ENCODE peak calls at places on chromosomes 3 and 15, in eight cellular contexts. C, Z, P, L, G, I, A and F are unnamed samples.

GRCh38 chr3:11720220-11721113 is 76.8 kb upstream of the VGLL4 start:
- DNase-seq in L (peak), C (peak), A (peak), P (peak), G (peak), Z (peak), I (peak), F (peak)

GRCh38 chr15:100339999-100340398 is 1.8 kb downstream of the ADAMTS17 start:
- DNase-seq in Z (no peak), G (no peak), A (no peak), I (no peak), L (no peak), P (no peak), C (peak), F (no peak)

GRCh38 chr15:69931159-69931558 is 166.6 kb downstream of the TLE3 start:
- DNase-seq in A (no peak), P (no peak), I (no peak), G (no peak), L (no peak), Z (peak), C (peak), F (no peak)

GRCh38 chr3:195102609-195103467 is 168.1 kb downstream of the XXYLT1 start:
- DNase-seq in G (no peak), P (no peak), A (no peak), L (no peak), Z (peak), I (no peak), C (no peak), F (no peak)

GRCh38 chr15:77721963-77722362 is 89.3 kb upstream of the LINGO1 start:
- DNase-seq in A (no peak), G (no peak), C (no peak), Z (no peak), P (no peak), I (no peak), L (no peak), F (no peak)

GRCh38 chr3:190120161-190121060 is at the start of gene P3H2:
- DNase-seq in L (no peak), I (peak), Z (peak), P (peak), C (peak), A (peak), G (peak), F (no peak)

GRCh38 chr15:65303687-65304392 is 637 bp upstream of the RNU5B-1 start:
- DNase-seq in A (peak), C (no peak), I (peak), L (no peak), G (peak), P (peak), Z (peak), F (peak)

GRCh38 chr3:51796859-51797258 is 17.8 kb upstream of the IQCF6 start:
- DNase-seq in P (no peak), C (no peak), A (no peak), I (no peak), L (no peak), Z (no peak), G (no peak), F (no peak)

GRCh38 chr3:30286007-30286669 is 320.3 kb upstream of the TGFBR2 start:
- DNase-seq in L (no peak), A (peak), G (peak), Z (peak), C (peak), I (peak), P (peak), F (no peak)

GRCh38 chr3:122520861-122521260 is 6.1 kb upstream of the KPNA1 start:
- DNase-seq in L (no peak), P (no peak), C (no peak), I (no peak), G (no peak), Z (no peak), A (no peak), F (no peak)

GRCh38 chr3:191345334-191345733 is 15.0 kb upstream of the UTS2B start:
- DNase-seq in L (no peak), A (no peak), I (no peak), G (no peak), C (no peak), Z (no peak), P (no peak), F (no peak)

GRCh38 chr15:78147566-78147965 is 1.6 kb upstream of the IDH3A start:
- DNase-seq in I (no peak), G (no peak), L (no peak), P (no peak), Z (peak), C (no peak), A (peak), F (no peak)

GRCh38 chr3:127790580-127791183 is 31.6 kb downstream of the MGLL start:
- DNase-seq in C (peak), I (no peak), A (no peak), G (no peak), P (no peak), Z (no peak), L (no peak), F (no peak)

GRCh38 chr15:70066422-70066821 is 31.3 kb downstream of the TLE3 start:
- DNase-seq in Z (no peak), P (no peak), C (no peak), G (no peak), I (no peak), L (no peak), A (no peak), F (no peak)

GRCh38 chr3:178078933-178079332 is 457.3 kb upstream of the KCNMB2 start:
- DNase-seq in P (no peak), L (no peak), C (no peak), G (no peak), I (no peak), Z (peak), A (no peak), F (no peak)

GRCh38 chr15:46304320-46304719 is 669.5 kb downstream of the SQOR start:
- DNase-seq in P (no peak), Z (no peak), A (no peak), G (peak), L (no peak), C (no peak), I (peak), F (no peak)
- TF ChIP-seq CTCF in P (no peak), Z (no peak), A (no peak), G (peak), L (no peak), C (no peak), I (peak), F (no peak)

DNA sequence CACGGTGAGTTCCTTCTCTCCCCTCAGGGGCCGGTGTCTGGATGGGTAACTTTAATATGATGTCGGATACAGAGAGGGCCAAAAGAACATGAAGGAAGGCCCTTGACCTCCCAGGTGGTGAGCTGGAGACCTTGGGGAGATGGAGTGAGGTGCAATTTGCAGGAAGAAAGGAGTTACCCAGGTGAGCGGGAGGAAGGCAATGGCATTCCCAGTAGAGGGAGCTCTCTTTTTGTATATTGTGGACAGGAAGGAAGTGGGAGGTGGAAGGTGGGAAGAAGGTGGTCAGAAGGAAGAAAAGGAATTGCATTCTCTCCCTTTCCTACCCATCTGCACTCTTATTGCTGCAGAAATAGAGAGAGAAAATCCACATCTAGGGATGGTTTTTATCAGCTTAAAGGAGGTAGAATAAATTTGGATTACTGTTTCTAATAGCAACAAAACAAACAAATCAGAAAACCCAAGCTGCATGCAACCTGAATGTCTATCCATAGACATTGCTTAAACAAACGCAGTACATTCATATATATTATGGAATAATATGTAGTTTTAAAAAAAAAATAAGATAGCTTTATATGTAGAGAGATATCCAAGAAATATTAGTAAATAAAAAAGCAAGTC is 169.0 kb upstream of the TSC22D2 start:
- DNase-seq in I (peak), C (no peak), G (no peak), A (no peak), L (no peak), Z (no peak), P (no peak), F (no peak)
- TF ChIP-seq CTCF in I (peak), C (no peak), G (peak), A (peak), L (no peak), Z (peak), P (no peak), F (no peak)

DNA sequence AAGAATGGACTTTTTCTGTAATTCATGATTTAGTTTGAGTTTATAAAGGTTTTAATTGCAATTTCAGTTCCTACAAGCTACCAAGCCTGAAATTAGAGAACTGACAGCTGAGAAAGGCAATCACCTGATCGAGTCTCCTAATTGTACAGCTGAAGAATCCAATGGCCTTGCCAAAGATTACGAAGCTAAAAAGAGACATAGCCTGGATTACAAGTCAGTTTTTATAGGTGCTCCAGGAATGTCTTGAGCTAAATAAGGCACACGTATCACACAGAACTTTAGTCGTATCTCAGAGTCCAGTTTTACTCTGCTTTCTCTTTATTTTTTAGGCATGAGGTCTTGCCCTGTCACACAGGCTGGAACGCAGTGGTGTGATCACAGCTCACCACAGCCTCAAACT is 6.6 kb downstream of the DPH3 start:
- DNase-seq in G (no peak), I (no peak), C (no peak), L (no peak), P (no peak), Z (no peak), A (no peak), F (no peak)
- TF ChIP-seq CTCF in G (no peak), I (no peak), C (no peak), L (no peak), P (no peak), Z (no peak), A (no peak), F (no peak)

GRCh38 chr15:55518641-55519040 is 10.6 kb upstream of the DNAAF4 start:
- DNase-seq in A (no peak), Z (no peak), I (no peak), L (no peak), P (no peak), C (no peak), G (no peak), F (no peak)
- TF ChIP-seq CTCF in A (peak), Z (no peak), I (peak), L (no peak), P (no peak), C (no peak), G (peak), F (no peak)

GRCh38 chr3:61684386-61684785 is 123.0 kb downstream of the PTPRG start:
- DNase-seq in Z (no peak), C (no peak), A (no peak), L (no peak), P (no peak), I (no peak), G (no peak), F (no peak)
- TF ChIP-seq CTCF in Z (no peak), C (no peak), A (no peak), L (no peak), P (no peak), I (no peak), G (no peak), F (no peak)